ENCODE peak calls at places on chromosomes 5 and 9, in seven cellular contexts. Q is activated gamma-delta T cell treated with anti-CD3 and anti-CD28 coated beads, Interleukin-2, amount 50 U/mL, for 16 hours; B is esophagus squamous epithelium; D is H4; E is NCI-H510A treated with DMSO at 0.1 percent for 48 hours; C is KBM-7; M is CD4-positive, alpha-beta T cell. L is an unnamed sample.

GRCh38 chr5:160118349-160119141 is 705 bp downstream of the PWWP2A start:
- DNase-seq in Q (peak; percentile 23), B (no peak), D (no peak), E (no peak), C (no peak), M (peak; percentile 35), L (peak; percentile 6)

GRCh38 chr9:97502984-97503861 is 1.8 kb downstream of the TMOD1 start:
- DNase-seq in Q (no peak), B (no peak), D (no peak), E (no peak), C (no peak), M (no peak), L (no peak)

GRCh38 chr9:74985041-74985440 is 32.3 kb upstream of the C9orf40 start:
- DNase-seq in Q (no peak), B (no peak), D (no peak), E (no peak), C (no peak), M (no peak), L (no peak)

GRCh38 chr5:148799737-148800527 is 26.5 kb upstream of the ADRB2 start:
- DNase-seq in Q (no peak), B (no peak), D (no peak), E (no peak), C (no peak), M (no peak), L (peak; percentile 38)

GRCh38 chr5:177966009-177966838 is 29.8 kb downstream of the PROP1 start:
- DNase-seq in Q (no peak), B (no peak), D (no peak), E (no peak), C (no peak), M (no peak), L (no peak)

GRCh38 chr9:137150485-137151060 is 11.6 kb downstream of the GRIN1 start:
- DNase-seq in Q (no peak), B (no peak), D (no peak), E (no peak), C (peak; percentile 97), M (no peak), L (peak; percentile 14)

GRCh38 chr5:126972062-126972895 is 58.1 kb downstream of the MARCHF3 start:
- DNase-seq in Q (no peak), B (no peak), D (no peak), E (peak; percentile 23), C (peak; percentile 89), M (no peak), L (peak; percentile 38)

GRCh38 chr9:124020520-124021384 is 9.2 kb downstream of the LHX2 start:
- DNase-seq in Q (no peak), B (no peak), D (no peak), E (no peak), C (no peak), M (no peak), L (no peak)

GRCh38 chr9:80867731-80868130 is 821.6 kb downstream of the TLE1 start:
- DNase-seq in Q (no peak), B (no peak), D (no peak), E (no peak), C (no peak), M (no peak), L (peak; percentile 25)

GRCh38 chr9:136965771-136966484 is 11.4 kb upstream of the PTGDS start:
- DNase-seq in Q (peak; percentile 20), B (no peak), D (no peak), E (no peak), C (no peak), M (no peak), L (no peak)

GRCh38 chr9:136107953-136108647 is 10.6 kb downstream of the TMEM250 start:
- DNase-seq in Q (no peak), B (no peak), D (no peak), E (peak; percentile 94), C (no peak), M (no peak), L (no peak)

GRCh38 chr5:151063136-151063544 is 17.7 kb downstream of the TNIP1 start:
- DNase-seq in Q (no peak), B (no peak), D (peak; percentile 40), E (no peak), C (peak; percentile 19), M (no peak), L (peak; percentile 87)

GRCh38 chr5:31122998-31123950 is 70.2 kb upstream of the CDH6 start:
- DNase-seq in Q (no peak), B (no peak), D (no peak), E (no peak), C (no peak), M (no peak), L (no peak)

GRCh38 chr9:127968717-127969383 is 11.9 kb downstream of the EEIG1 start:
- DNase-seq in Q (no peak), B (no peak), D (peak; percentile 54), E (no peak), C (no peak), M (no peak), L (peak; percentile 92)

GRCh38 chr9:75483636-75484035 is 395.3 kb downstream of the OSTF1 start:
- DNase-seq in Q (no peak), B (no peak), D (no peak), E (no peak), C (no peak), M (no peak), L (no peak)

GRCh38 chr9:26356491-26356890 is 536.1 kb downstream of the CAAP1 start:
- DNase-seq in Q (no peak), B (no peak), D (no peak), E (no peak), C (no peak), M (no peak), L (no peak)

GRCh38 chr5:135436856-135437795 is 10.0 kb downstream of the DCANP1 start:
- DNase-seq in Q (no peak), B (no peak), D (no peak), E (no peak), C (peak; percentile 78), M (no peak), L (no peak)

GRCh38 chr5:51279983-51280382 is 103.3 kb upstream of the ISL1 start:
- DNase-seq in Q (no peak), B (no peak), D (no peak), E (no peak), C (no peak), M (no peak), L (no peak)

GRCh38 chr9:116499986-116500871 is 186.9 kb upstream of the TRIM32 start:
- DNase-seq in Q (no peak), B (no peak), D (peak; percentile 42), E (no peak), C (no peak), M (no peak), L (peak; percentile 66)

GRCh38 chr5:123549256-123549904 is 37.4 kb downstream of the CSNK1G3 start:
- DNase-seq in Q (peak; percentile 66), B (no peak), D (no peak), E (no peak), C (peak; percentile 43), M (peak; percentile 32), L (no peak)

GRCh38 chr5:168960492-168960891 is 340.4 kb downstream of the SLIT3 start:
- DNase-seq in Q (no peak), B (no peak), D (no peak), E (no peak), C (no peak), M (no peak), L (no peak)

GRCh38 chr9:120863833-120864232 is 13.2 kb downstream of the PHF19 start:
- DNase-seq in Q (no peak), B (no peak), D (no peak), E (no peak), C (no peak), M (no peak), L (no peak)

GRCh38 chr5:4579679-4580078 is 560.5 kb upstream of the ADAMTS16 start:
- DNase-seq in Q (no peak), B (no peak), D (no peak), E (no peak), C (no peak), M (no peak), L (no peak)

GRCh38 chr9:128919409-128919808 is 1.4 kb upstream of the PHYHD1 start:
- DNase-seq in Q (no peak), B (no peak), D (no peak), E (no peak), C (no peak), M (no peak), L (no peak)

GRCh38 chr5:158840193-158840592 is 259.5 kb downstream of the EBF1 start:
- DNase-seq in Q (no peak), B (no peak), D (no peak), E (no peak), C (no peak), M (no peak), L (peak; percentile 54)

GRCh38 chr5:111998871-111999270 is 241.9 kb upstream of the NREP start:
- DNase-seq in Q (no peak), B (no peak), D (peak; percentile 42), E (no peak), C (no peak), M (no peak), L (no peak)

GRCh38 chr5:55188656-55189380 is 15.8 kb upstream of the CDC20B start:
- DNase-seq in Q (no peak), B (no peak), D (no peak), E (peak; percentile 39), C (no peak), M (no peak), L (no peak)

L was measured in fibroblast of the aortic adventitia.